ENCODE peak calls at places on chromosomes 4 and X, in seven cellular contexts. I, V, K, X, U, B and Y are unnamed samples.

GRCh38 chr4:24771241-24771640 is 24.1 kb upstream of the SOD3 start:
- DNase-seq in I (no peak), V (no peak), K (peak), X (no peak), U (no peak), B (no peak), Y (no peak)

GRCh38 chr4:181684310-181684709 is 558.9 kb upstream of the TENM3 start:
- DNase-seq in I (no peak), V (no peak), K (peak), X (peak), U (no peak), B (no peak), Y (no peak)

GRCh38 chr4:89753601-89754066 is 83.3 kb downstream of the SNCA start:
- DNase-seq in I (no peak), V (peak), K (peak), X (peak), U (no peak), B (peak), Y (peak)

GRCh38 chrX:132216283-132216682 is 3.0 kb downstream of the RAP2C start:
- DNase-seq in I (no peak), V (no peak), K (no peak), X (no peak), U (no peak), B (no peak), Y (no peak)

GRCh38 chrX:17826609-17827496 is 34.2 kb downstream of the RAI2 start:
- DNase-seq in I (no peak), V (no peak), K (no peak), X (no peak), U (no peak), B (no peak), Y (no peak)

GRCh38 chrX:108795240-108795639 is 58.9 kb upstream of the IRS4 start:
- DNase-seq in I (no peak), V (no peak), K (no peak), X (no peak), U (no peak), B (no peak), Y (no peak)

GRCh38 chr4:108148316-108148715 is 20.4 kb downstream of the LEF1 start:
- DNase-seq in I (no peak), V (no peak), K (no peak), X (no peak), U (no peak), B (no peak), Y (no peak)

GRCh38 chr4:174222266-174222872 is 61.1 kb downstream of the FBXO8 start:
- DNase-seq in I (no peak), V (peak), K (no peak), X (peak), U (no peak), B (peak), Y (no peak)

GRCh38 chr4:37825943-37826281 is 574 bp upstream of the PGM2 start:
- DNase-seq in I (no peak), V (peak), K (no peak), X (no peak), U (no peak), B (no peak), Y (no peak)

GRCh38 chr4:72975488-72975784 is 94.1 kb downstream of the COX18 start:
- DNase-seq in I (no peak), V (no peak), K (no peak), X (peak), U (no peak), B (no peak), Y (no peak)

GRCh38 chr4:84673475-84674230 is 90.7 kb downstream of the CDS1 start:
- DNase-seq in I (no peak), V (peak), K (peak), X (peak), U (no peak), B (peak), Y (no peak)

GRCh38 chrX:46547857-46548256 is 2.6 kb upstream of the ZNF674 start:
- DNase-seq in I (no peak), V (peak), K (peak), X (peak), U (no peak), B (peak), Y (peak)

GRCh38 chrX:15206306-15206705 is 63.6 kb downstream of the ASB9 start:
- DNase-seq in I (peak), V (no peak), K (no peak), X (no peak), U (peak), B (no peak), Y (no peak)

GRCh38 chr4:3607690-3608514 is 75.7 kb upstream of the LRPAP1 start:
- DNase-seq in I (no peak), V (no peak), K (no peak), X (no peak), U (no peak), B (no peak), Y (no peak)